ENCODE peak calls at places on chromosomes 12 and 14, in five cellular contexts. S is right lobe of liver, A is HCT116, W is BJ, T is left ventricle myocardium inferior. O is an unnamed sample.
A peak's percentile ranks its signal among the peaks of the same experiment; 100 is the strongest.

GRCh38 chr12:129885287-129885686 is 18.5 kb downstream of the TMEM132D start:
- DNase-seq in T (no peak), S (no peak), A (no peak), W (no peak), O (no peak)

GRCh38 chr12:125453751-125454150 is 388.5 kb downstream of the AACS start:
- DNase-seq in W (no peak), S (no peak), A (no peak), T (no peak), O (no peak)

GRCh38 chr12:120689397-120690082 is 2.6 kb downstream of the MLEC start:
- DNase-seq in T (no peak), S (no peak), W (no peak), A (no peak), O (no peak)

GRCh38 chr14:88871429-88871828 is 47.0 kb downstream of the TTC8 start:
- DNase-seq in T (no peak), S (no peak), A (no peak), W (no peak), O (no peak)

GRCh38 chr14:71638523-71639196 is 293.6 kb upstream of the RGS6 start:
- DNase-seq in A (no peak), T (no peak), S (no peak), W (no peak), O (peak; percentile 35)

GRCh38 chr12:117472983-117473382 is 111.6 kb upstream of the NOS1 start:
- DNase-seq in S (no peak), A (peak; percentile 10), W (no peak), T (no peak), O (no peak)

GRCh38 chr14:52042371-52043037 is 26.4 kb downstream of the NID2 start:
- DNase-seq in S (no peak), T (no peak), W (no peak), A (no peak), O (no peak)

GRCh38 chr14:30550335-30550734 is 8.6 kb upstream of the G2E3 start:
- DNase-seq in T (no peak), S (no peak), W (no peak), A (no peak), O (peak; percentile 21)

GRCh38 chr12:124681779-124682391 is 114.5 kb upstream of the NCOR2 start:
- DNase-seq in S (no peak), T (peak; percentile 70), W (peak; percentile 58), A (no peak), O (peak; percentile 87)

GRCh38 chr12:76618031-76618430 is 58.5 kb upstream of the OSBPL8 start:
- DNase-seq in T (no peak), A (no peak), W (no peak), S (no peak), O (no peak)

GRCh38 chr14:102817942-102818940 is 41.0 kb downstream of the TRAF3 start:
- DNase-seq in W (no peak), T (no peak), A (no peak), S (no peak), O (no peak)

GRCh38 chr12:128729628-128730121 is 94.1 kb downstream of the SLC15A4 start:
- DNase-seq in T (no peak), A (no peak), S (no peak), W (no peak), O (no peak)

GRCh38 chr14:36055052-36055378 is 121.5 kb downstream of the PTCSC3 start:
- DNase-seq in W (no peak), S (no peak), A (no peak), T (no peak), O (no peak)

GRCh38 chr12:124450376-124450750 is 117.0 kb downstream of the NCOR2 start:
- DNase-seq in S (peak; percentile 42), A (no peak), W (no peak), T (no peak), O (no peak)

GRCh38 chr14:92897922-92898599 is 24.9 kb upstream of the CHGA start:
- DNase-seq in W (no peak), T (no peak), A (no peak), S (no peak), O (no peak)

GRCh38 chr14:97995038-97995437 is 1197.9 kb downstream of the VRK1 start:
- DNase-seq in A (no peak), S (no peak), W (no peak), T (no peak), O (no peak)

GRCh38 chr12:65306229-65306602 is 27.7 kb downstream of the MSRB3 start:
- DNase-seq in A (no peak), T (no peak), S (no peak), W (no peak), O (no peak)

GRCh38 chr12:116673713-116674112 is 64.2 kb downstream of the SPRING1 start:
- DNase-seq in S (no peak), W (no peak), A (peak; percentile 21), T (no peak), O (no peak)

GRCh38 chr12:26047401-26048226 is 77.2 kb downstream of the BHLHE41 start:
- DNase-seq in T (no peak), S (no peak), A (no peak), W (no peak), O (no peak)

GRCh38 chr12:103470664-103471063 is 25.1 kb downstream of the C12orf42 start:
- DNase-seq in A (no peak), S (no peak), T (no peak), W (no peak), O (no peak)

GRCh38 chr14:92496458-92496857 is 17.1 kb upstream of the RIN3 start:
- DNase-seq in T (no peak), W (no peak), A (no peak), S (no peak), O (no peak)

GRCh38 chr12:113973109-113973904 is 7.2 kb upstream of the RBM19 start:
- DNase-seq in S (no peak), A (no peak), W (no peak), T (no peak), O (no peak)

GRCh38 chr14:95948608-95949007 is 72.0 kb downstream of the TUNAR start:
- DNase-seq in A (no peak), W (no peak), S (no peak), T (no peak), O (no peak)
- H3K4me3 ChIP-seq in A (no peak overlapping the region), W (no peak overlapping the region), S (no peak overlapping the region), T (no peak overlapping the region), O (no peak overlapping the region)

GRCh38 chr12:14950421-14950820 is 11.0 kb downstream of the ARHGDIB start:
- DNase-seq in W (no peak), A (no peak), S (no peak), T (no peak), O (no peak)
- H3K4me3 ChIP-seq in W (no peak overlapping the region), A (no peak overlapping the region), S (no peak overlapping the region), T (no peak overlapping the region), O (no peak overlapping the region)

GRCh38 chr14:32898876-32899275 is 39.8 kb upstream of the NPAS3 start:
- DNase-seq in W (no peak), A (no peak), T (no peak), S (no peak), O (no peak)

GRCh38 chr14:32900602-32901001 is 38.1 kb upstream of the NPAS3 start:
- DNase-seq in W (no peak), S (no peak), T (no peak), A (no peak), O (peak; percentile 31)

GRCh38 chr14:32896979-32897723 is 41.5 kb upstream of the NPAS3 start:
- DNase-seq in S (no peak), A (no peak), W (peak; percentile 21), T (no peak), O (peak; percentile 21)

GRCh38 chr14:32897724-32898064 is 41.0 kb upstream of the NPAS3 start:
- DNase-seq in W (no peak), T (no peak), A (no peak), S (no peak), O (no peak)
- H3K4me3 ChIP-seq in W (peak overlapping the region; percentile 52), T (peak overlapping the region; percentile 61), A (no peak overlapping the region), S (peak overlapping the region; percentile 50), O (peak overlapping the region; percentile 46)

GRCh38 chr14:20553024-20553423 is 7.8 kb downstream of the RNASE9 start:
- DNase-seq in S (no peak), W (no peak), T (no peak), A (no peak), O (no peak)
- H3K4me3 ChIP-seq in S (no peak overlapping the region), W (no peak overlapping the region), T (no peak overlapping the region), A (no peak overlapping the region), O (no peak overlapping the region)

DNA sequence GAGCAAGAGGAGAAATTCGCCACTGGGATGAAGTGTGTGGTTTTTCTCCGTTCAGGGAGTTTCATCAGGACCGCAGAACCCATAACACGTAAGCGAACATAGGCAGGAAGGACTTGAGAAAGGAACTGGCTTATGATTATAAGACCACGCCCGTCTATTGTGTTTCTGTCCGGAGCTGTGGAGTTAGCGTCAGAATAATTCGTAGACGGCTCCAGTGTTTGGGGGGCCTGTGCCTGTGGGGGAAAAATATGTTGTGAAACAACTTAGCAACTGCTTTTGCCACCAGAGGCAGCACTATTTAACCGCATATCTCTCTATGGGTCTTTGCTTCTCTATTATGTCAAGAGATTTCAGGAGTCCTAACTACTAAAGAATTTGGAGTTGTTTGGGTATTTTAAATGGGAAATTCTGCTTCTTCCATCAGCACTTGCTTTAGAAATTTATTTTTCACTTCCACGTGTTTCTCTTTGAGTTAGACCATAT is 506 bp upstream of the CLEC14A start:
- DNase-seq in W (no peak), T (no peak), S (no peak), A (no peak), O (peak; percentile 97)
- H3K4me3 ChIP-seq in W (no peak overlapping the region), T (peak overlapping the region; percentile 76), S (no peak overlapping the region), A (no peak overlapping the region), O (peak overlapping the region; percentile 52)

DNA sequence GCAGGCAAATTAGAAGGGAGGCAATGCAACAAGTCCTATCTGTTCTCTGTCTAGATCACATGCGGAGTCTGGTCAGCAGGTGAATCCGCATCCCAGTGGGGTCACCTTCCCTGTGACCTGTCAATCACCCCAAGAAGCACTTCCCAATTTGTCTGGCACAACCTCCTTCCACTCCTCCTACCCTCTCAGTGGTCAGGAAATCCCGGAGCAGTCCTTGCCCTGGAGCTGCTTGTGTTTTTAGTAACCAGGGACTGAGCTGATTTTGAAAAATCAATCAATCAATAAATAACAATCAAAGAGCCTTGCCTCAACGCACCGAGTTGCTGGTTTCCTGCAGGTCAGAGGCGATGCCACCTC is 572 bp upstream of the ACSS3 start:
- DNase-seq in W (no peak), A (no peak), T (peak; percentile 41), S (peak; percentile 82), O (no peak)
- H3K4me3 ChIP-seq in W (peak overlapping the region; percentile 56), A (no peak overlapping the region), T (peak overlapping the region; percentile 83), S (peak overlapping the region; percentile 90), O (peak overlapping the region; percentile 49)

DNA sequence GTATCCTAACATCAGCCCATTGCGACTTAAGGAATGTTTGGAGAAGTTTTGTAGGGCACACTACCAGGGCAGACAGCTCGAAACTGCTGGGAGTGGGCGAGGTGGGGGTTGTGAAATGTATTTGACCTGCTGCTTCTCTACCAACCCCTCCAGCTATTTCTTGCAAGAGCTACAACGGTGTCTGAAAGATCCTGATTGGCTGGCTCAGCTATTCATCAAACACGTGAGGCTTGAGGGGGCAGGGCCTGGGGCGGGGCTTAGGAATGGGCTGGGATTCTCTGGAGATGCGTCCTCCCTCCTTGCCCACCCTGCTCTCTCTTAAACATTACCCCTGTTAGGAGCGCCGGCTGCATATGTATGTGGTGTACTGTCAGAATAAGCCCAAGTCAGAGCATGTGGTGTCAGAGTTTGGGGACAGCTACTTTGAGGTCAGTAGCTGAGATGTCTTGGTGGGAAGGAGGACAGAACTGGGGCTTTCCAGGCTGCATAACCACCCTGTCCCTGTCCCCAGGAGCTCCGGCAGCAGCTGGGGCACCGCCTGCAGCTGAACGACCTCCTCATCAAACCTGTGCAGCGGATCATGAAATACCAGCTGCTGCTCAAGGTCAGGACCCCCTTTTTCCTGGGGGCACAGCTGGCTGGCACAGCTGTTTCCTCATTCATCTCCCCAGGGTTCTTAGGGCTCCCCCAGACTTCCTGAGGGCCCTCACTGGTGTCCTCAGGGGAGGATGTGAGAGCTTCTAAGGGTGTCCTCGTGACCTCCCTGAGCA is 3.1 kb downstream of the ARHGEF25 start:
- DNase-seq in T (peak; percentile 47), W (no peak), A (peak; percentile 21), S (no peak), O (no peak)
- H3K4me3 ChIP-seq in T (peak overlapping the region; percentile 87), W (no peak overlapping the region), A (no peak overlapping the region), S (no peak overlapping the region), O (no peak overlapping the region)